ENCODE peak calls at places on chromosome 1, in nine cellular contexts. Q, I, L, Y, E, T, N, M and V are unnamed samples.

GRCh38 chr1:53145942-53146708 is 3.7 kb upstream of the SLC1A7 start:
- DNase-seq in Q (no peak), E (peak), Y (peak), M (peak), N (peak), I (peak), T (peak), L (peak), V (no peak)

GRCh38 chr1:238954865-238955264 is 431.5 kb upstream of the CHRM3 start:
- DNase-seq in N (no peak), M (no peak), Q (no peak), T (peak), Y (no peak), E (no peak), I (no peak), L (no peak), V (no peak)

GRCh38 chr1:247111259-247111635 is 7.1 kb upstream of the ZNF669 start:
- DNase-seq in L (peak), M (no peak), Q (no peak), T (no peak), Y (no peak), E (no peak), I (no peak), N (no peak), V (no peak)

GRCh38 chr1:21048462-21048861 is 128.2 kb downstream of the EIF4G3 start:
- DNase-seq in L (no peak), Q (no peak), N (no peak), M (no peak), E (no peak), I (no peak), T (no peak), Y (no peak), V (no peak)

GRCh38 chr1:32636793-32637561 is 13.4 kb downstream of the ZBTB8OS start:
- DNase-seq in N (no peak), Y (no peak), L (no peak), Q (no peak), E (no peak), I (peak), M (no peak), T (peak), V (peak)

GRCh38 chr1:85894651-85895050 is 186.4 kb upstream of the ZNHIT6 start:
- DNase-seq in Q (peak), E (no peak), N (peak), T (peak), L (peak), Y (peak), M (peak), I (no peak), V (no peak)

GRCh38 chr1:50422946-50423669 is at the start of gene DMRTA2:
- DNase-seq in N (no peak), M (no peak), T (peak), Q (peak), L (no peak), E (no peak), I (no peak), Y (no peak), V (no peak)

GRCh38 chr1:153648000-153648643 is 10.4 kb upstream of the SNAPIN start:
- DNase-seq in T (no peak), N (no peak), Y (no peak), M (no peak), L (no peak), E (no peak), I (no peak), Q (no peak), V (no peak)

GRCh38 chr1:44826375-44827196 is 16.5 kb downstream of the PTCH2 start:
- DNase-seq in L (no peak), N (peak), E (no peak), Y (no peak), M (no peak), I (peak), T (no peak), Q (no peak), V (peak)

GRCh38 chr1:212858461-212859265 is 588 bp downstream of the FLVCR1 start:
- DNase-seq in Y (peak), N (peak), M (peak), T (peak), E (peak), Q (no peak), L (peak), I (peak), V (no peak)
- TF ChIP-seq CTCF in Y (no peak), N (no peak), M (no peak), T (no peak), E (no peak), Q (no peak), L (no peak), I (no peak), V (no peak)

DNA sequence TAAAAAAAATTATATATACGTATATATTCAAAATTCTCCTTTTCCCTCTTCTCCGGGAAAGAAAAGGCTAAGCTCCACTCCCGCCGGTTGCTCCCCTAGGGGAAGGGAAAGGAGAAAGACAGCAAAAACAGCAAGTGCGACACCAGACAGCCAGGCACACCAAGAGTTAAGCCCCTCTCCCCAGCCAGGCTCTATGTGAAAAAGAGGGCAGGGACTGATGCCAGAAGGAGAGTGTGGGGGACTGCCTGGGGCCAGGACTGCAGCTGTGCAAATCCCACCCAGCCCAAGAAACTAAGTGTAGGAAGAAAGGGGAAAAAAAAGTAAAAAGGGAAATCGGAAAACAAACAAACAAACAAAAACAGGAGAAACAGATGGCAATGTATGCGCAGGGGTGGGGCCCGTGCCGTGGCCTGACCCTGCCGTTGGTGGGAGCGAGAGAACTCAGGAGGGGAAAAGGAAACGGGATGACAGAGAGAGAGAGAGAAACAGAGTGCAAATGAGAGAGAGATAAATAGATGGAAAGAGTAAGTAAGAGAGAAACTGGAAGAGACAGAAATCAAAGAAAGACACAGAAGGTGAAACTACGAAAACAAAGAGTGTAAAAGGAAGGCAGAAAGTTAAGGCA is 27.6 kb upstream of the FMO1 start:
- DNase-seq in T (no peak), Q (peak), E (no peak), L (peak), N (peak), I (no peak), M (no peak), Y (peak), V (no peak)
- TF ChIP-seq CTCF in T (no peak), Q (no peak), E (no peak), L (peak), N (no peak), I (no peak), M (peak), Y (no peak), V (no peak)

GRCh38 chr1:200890027-200890426 is 4.7 kb upstream of the INAVA start:
- DNase-seq in Y (no peak), E (no peak), M (no peak), L (no peak), Q (no peak), I (no peak), T (no peak), N (no peak), V (no peak)

GRCh38 chr1:200889571-200889970 is 5.1 kb upstream of the INAVA start:
- DNase-seq in M (no peak), T (no peak), Q (no peak), L (no peak), Y (no peak), N (no peak), I (no peak), E (no peak), V (no peak)

GRCh38 chr1:200892546-200892945 is 2.2 kb upstream of the INAVA start:
- DNase-seq in L (no peak), N (no peak), T (no peak), Q (no peak), I (no peak), M (no peak), Y (no peak), E (no peak), V (no peak)

GRCh38 chr1:200891774-200892157 is 2.9 kb upstream of the INAVA start:
- DNase-seq in L (peak), I (no peak), T (no peak), Y (no peak), Q (peak), N (no peak), E (peak), M (no peak), V (no peak)

DNA sequence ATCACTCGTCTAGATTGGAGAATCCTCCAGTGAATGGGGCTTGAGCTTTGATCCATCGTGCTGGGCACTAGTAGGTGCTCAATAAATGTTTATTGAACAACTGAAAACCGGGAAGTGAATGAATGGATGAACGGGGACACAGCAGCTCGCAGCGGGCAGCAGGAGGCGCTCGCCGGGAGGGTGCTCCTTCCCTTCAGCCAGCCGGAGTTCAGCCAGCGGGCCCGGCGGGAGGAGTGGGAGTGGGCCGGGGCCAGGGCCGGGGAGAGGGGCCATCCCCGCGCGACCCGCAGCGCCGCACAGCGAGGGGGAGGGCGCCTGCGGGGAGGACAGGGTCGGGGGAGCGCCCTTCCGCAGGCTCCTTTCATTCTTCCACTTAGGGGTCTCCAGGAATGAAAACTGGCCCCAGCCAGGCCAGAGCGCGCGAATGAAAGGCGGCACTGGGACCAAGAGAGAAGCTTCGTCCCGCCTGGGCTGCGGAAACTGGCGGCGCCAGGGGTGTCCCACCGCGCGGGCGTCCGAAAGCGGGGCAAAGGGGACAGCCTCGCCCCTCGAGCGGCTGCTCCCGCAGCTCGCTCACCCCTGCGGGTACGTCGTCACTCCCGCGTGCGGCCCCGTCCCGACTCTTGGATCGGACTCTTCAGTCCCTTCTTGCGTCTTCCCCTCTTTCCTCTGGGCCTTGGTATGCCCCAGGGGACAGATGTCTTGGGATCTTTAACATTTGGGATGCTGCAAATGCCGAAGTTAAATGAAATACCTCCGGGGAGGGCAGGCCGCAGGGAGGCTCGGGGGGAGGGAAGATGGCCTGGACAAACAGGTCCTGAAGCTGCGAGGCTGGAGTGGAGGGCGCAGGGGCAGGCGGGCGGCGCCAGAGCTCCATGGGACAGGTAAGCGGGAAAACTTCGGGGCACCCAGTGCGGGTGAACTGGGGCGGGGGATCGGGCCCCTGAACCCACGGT is 3.6 kb upstream of the INAVA start:
- DNase-seq in Y (peak), E (peak), L (peak), M (no peak), T (no peak), N (peak), I (no peak), Q (peak), V (no peak)
- TF ChIP-seq CTCF in Y (peak), E (peak), L (peak), M (peak), T (peak), N (peak), I (peak), Q (peak), V (peak)

GRCh38 chr1:60639287-60639686 is 443.1 kb upstream of the NFIA start:
- DNase-seq in L (no peak), T (no peak), E (no peak), Y (no peak), I (no peak), Q (no peak), N (no peak), M (no peak), V (no peak)
- TF ChIP-seq CTCF in L (no peak), T (no peak), E (no peak), Y (no peak), I (no peak), Q (no peak), N (no peak), M (no peak), V (no peak)

DNA sequence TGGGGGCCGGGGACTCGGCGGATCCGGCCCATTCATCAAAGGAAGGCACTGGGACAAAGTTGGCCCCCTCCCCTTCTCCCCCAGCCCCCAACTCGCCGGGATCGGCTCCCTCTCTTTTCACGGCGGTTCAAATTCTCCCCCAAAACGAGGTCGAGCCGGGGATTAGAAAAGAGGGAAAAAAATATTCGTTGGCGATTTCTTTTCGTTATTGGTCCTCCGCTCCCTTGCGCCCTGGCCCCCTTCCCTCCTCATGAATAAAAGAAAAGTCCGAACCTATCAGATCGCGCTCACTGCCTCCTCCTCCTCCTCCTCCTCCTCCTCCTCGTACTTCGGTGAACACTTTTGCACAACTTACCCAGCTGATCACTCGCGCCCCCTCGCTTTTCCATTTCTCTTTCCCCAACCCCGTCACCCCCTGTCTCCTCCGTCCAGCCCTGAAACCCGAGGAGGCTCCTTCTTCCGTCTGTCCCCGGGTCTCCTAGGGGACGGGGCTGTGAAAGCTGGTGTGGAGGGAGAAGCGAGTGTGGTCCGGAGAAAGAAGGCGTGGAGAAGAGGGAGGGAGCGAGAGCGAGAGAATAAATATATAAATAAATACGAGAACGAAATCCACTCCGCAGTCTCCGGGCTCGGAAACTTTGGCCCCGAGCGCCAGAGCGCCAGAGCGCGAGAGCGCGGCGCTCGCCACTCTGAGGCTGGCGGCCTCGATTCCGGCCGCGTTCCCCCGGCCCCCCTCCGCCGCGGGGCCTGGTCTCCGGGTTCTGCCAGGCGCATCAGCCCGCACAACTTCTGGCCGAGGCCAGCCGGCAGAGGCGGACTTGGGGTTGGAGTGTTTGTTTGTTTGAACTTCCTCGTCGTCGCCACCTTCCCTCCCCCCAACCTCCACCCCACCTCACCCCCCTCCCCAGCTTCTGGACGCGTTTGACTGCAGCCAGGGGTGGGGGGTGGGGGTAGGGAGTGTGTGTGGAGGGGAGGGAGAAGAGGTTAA is at the start of gene PAX7:
- DNase-seq in N (no peak), T (no peak), L (no peak), I (no peak), M (no peak), E (no peak), Y (no peak), Q (no peak), V (no peak)
- TF ChIP-seq CTCF in N (no peak), T (no peak), L (no peak), I (no peak), M (no peak), E (no peak), Y (no peak), Q (no peak), V (no peak)